ENCODE peak calls at places on chromosomes 2 and 18, in nine cellular contexts. Z is hypothalamus; T is activated T-cell treated with anti-CD3 and anti-CD28 coated beads, Interleukin-2, amount 50 U/mL, for 4 hours; K is progenitor cell of endocrine pancreas; X is BJ; L is NCI-H748 treated with DMSO at 0.1 percent for 48 hours; F is activated CD4-positive, CD25-positive, alpha-beta regulatory T cell; B is GM12892; G is colonic mucosa. W is an unnamed sample.
A peak's percentile ranks its signal among the peaks of the same experiment; 100 is the strongest.

GRCh38 chr2:121253674-121254240 is 31.2 kb downstream of the TFCP2L1 start:
- DNase-seq in Z (no peak), T (no peak), K (no peak), X (no peak), L (no peak), F (no peak), B (no peak), G (no peak), W (no peak)

GRCh38 chr2:232731470-232731869 is 34.3 kb downstream of the GIGYF2 start:
- DNase-seq in Z (no peak), T (no peak), K (no peak), X (peak; percentile 8), L (no peak), F (no peak), B (no peak), G (no peak), W (no peak)

GRCh38 chr18:13218376-13219011 is at the start of gene LDLRAD4:
- DNase-seq in Z (peak; percentile 48), T (peak; percentile 35), K (peak; percentile 34), X (no peak), L (peak; percentile 37), F (no peak), B (no peak), G (peak; percentile 58), W (no peak)

GRCh38 chr2:95073856-95074662 is 47.5 kb downstream of the MRPS5 start:
- DNase-seq in Z (peak; percentile 76), T (no peak), K (no peak), X (no peak), L (no peak), F (no peak), B (no peak), G (no peak), W (no peak)

GRCh38 chr2:134314202-134314601 is 60.3 kb downstream of the MGAT5 start:
- DNase-seq in Z (no peak), T (no peak), K (no peak), X (no peak), L (no peak), F (no peak), B (no peak), G (no peak), W (no peak)

GRCh38 chr2:216350214-216350789 is 22.0 kb downstream of the MARCHF4 start:
- DNase-seq in Z (no peak), T (peak; percentile 12), K (no peak), X (no peak), L (no peak), F (no peak), B (no peak), G (no peak), W (no peak)

GRCh38 chr18:67243799-67244587 is 272.5 kb downstream of the DSEL start:
- DNase-seq in Z (no peak), T (no peak), K (no peak), X (no peak), L (no peak), F (no peak), B (no peak), G (no peak), W (no peak)

GRCh38 chr18:30034818-30035217 is 1007.7 kb downstream of the DSC3 start:
- DNase-seq in Z (no peak), T (no peak), K (no peak), X (no peak), L (no peak), F (no peak), B (no peak), G (no peak), W (no peak)